ENCODE peak calls at places on chromosomes 2 and 18, in nine cellular contexts. S is NCI-H1092; Z is fibroblast of lung; N is transverse colon; Q is Daoy; E is DND-41; I is activated CD4-positive, alpha-beta T cell treated with anti-CD3 and anti-CD28 coated beads, Interleukin-2, amount 50 U/mL, for 4 hours; V is heart right ventricle; D is WTC11. H is an unnamed sample.

GRCh38 chr2:222572761-222573174 is 83.1 kb downstream of the FARSB start:
- DNase-seq in E (no peak), I (no peak), S (no peak), V (no peak), Z (peak), Q (no peak), D (no peak), N (no peak), H (peak)

GRCh38 chr2:140994856-140995255 is 1136.0 kb downstream of the LRP1B start:
- DNase-seq in S (no peak), Z (peak), I (no peak), D (no peak), V (no peak), Q (no peak), N (no peak), E (no peak), H (no peak)

GRCh38 chr18:34999734-35000397 is 41.3 kb upstream of the MAPRE2 start:
- DNase-seq in E (no peak), N (no peak), Q (no peak), V (no peak), I (no peak), D (no peak), Z (no peak), S (no peak), H (no peak)

GRCh38 chr2:167844714-167845530 is 402.5 kb downstream of the STK39 start:
- DNase-seq in E (peak), S (no peak), Z (no peak), V (no peak), I (no peak), Q (peak), N (peak), D (peak), H (no peak)

GRCh38 chr2:165877565-165878550 is 75.7 kb downstream of the TTC21B start:
- DNase-seq in D (no peak), E (no peak), S (no peak), V (no peak), I (no peak), N (no peak), Q (no peak), Z (peak), H (peak)

GRCh38 chr2:167957662-167958061 is 289.7 kb downstream of the STK39 start:
- DNase-seq in S (no peak), I (no peak), N (no peak), D (no peak), E (no peak), Q (no peak), Z (no peak), V (no peak), H (no peak)

GRCh38 chr2:28247326-28247725 is 145.3 kb upstream of the FOSL2 start:
- DNase-seq in D (no peak), Z (no peak), N (no peak), I (no peak), E (no peak), S (no peak), Q (no peak), V (no peak), H (no peak)

GRCh38 chr2:106596844-106597243 is 109.7 kb downstream of the CD8B2 start:
- DNase-seq in N (no peak), I (no peak), E (no peak), D (no peak), S (no peak), Q (no peak), Z (no peak), V (no peak), H (no peak)

GRCh38 chr2:151261977-151262291 is 271 bp upstream of the RBM43 start:
- DNase-seq in I (no peak), N (no peak), Z (no peak), S (no peak), Q (no peak), D (no peak), V (no peak), E (no peak), H (no peak)

GRCh38 chr2:197102202-197102601 is 175.7 kb upstream of the PGAP1 start:
- DNase-seq in Z (no peak), V (no peak), Q (no peak), N (no peak), E (no peak), S (no peak), I (no peak), D (no peak), H (no peak)

GRCh38 chr2:202548240-202548639 is 86.5 kb upstream of the FAM117B start:
- DNase-seq in Q (no peak), Z (no peak), E (no peak), N (no peak), V (no peak), S (no peak), D (no peak), I (no peak), H (no peak)

GRCh38 chr2:121603185-121603584 is 46.1 kb downstream of the CLASP1 start:
- DNase-seq in E (no peak), Q (no peak), Z (no peak), N (no peak), V (no peak), D (no peak), S (no peak), I (no peak), H (no peak)

GRCh38 chr2:119231975-119232665 is 8.5 kb downstream of the STEAP3 start:
- DNase-seq in N (no peak), D (no peak), S (no peak), Z (peak), I (no peak), E (no peak), Q (peak), V (no peak), H (peak)

GRCh38 chr2:29238497-29238896 is 123.3 kb downstream of the CLIP4 start:
- DNase-seq in D (peak), S (no peak), Z (no peak), Q (peak), V (no peak), N (no peak), I (no peak), E (peak), H (peak)

GRCh38 chr18:21243041-21243431 is 1.0 kb downstream of the GREB1L start:
- DNase-seq in N (peak), E (no peak), V (no peak), S (no peak), Z (peak), I (no peak), Q (peak), D (peak), H (no peak)